ENCODE peak calls at places on chromosomes 13 and 19, in four cellular contexts. M, N, L and Q are unnamed samples.

GRCh38 chr13:110616103-110617101 is 1.1 kb downstream of the NAXD start:
- DNase-seq in M (no peak), N (peak), L (no peak), Q (peak)

GRCh38 chr13:79386125-79386822 is 19.8 kb downstream of the RBM26 start:
- DNase-seq in M (no peak), N (no peak), L (no peak), Q (no peak)

GRCh38 chr19:33290082-33290815 is 12.1 kb downstream of the CEBPA start:
- DNase-seq in L (no peak), N (no peak), M (no peak), Q (no peak)

GRCh38 chr13:24870380-24870760 is 106.4 kb downstream of the RNF17 start:
- DNase-seq in N (no peak), M (no peak), L (no peak), Q (no peak)

GRCh38 chr13:113922412-113923118 is 51.3 kb downstream of the C13orf46 start:
- DNase-seq in M (no peak), N (no peak), L (no peak), Q (no peak)

GRCh38 chr19:35901854-35902661 is at the start of gene HCST:
- DNase-seq in N (no peak), M (no peak), L (no peak), Q (no peak)

GRCh38 chr19:31674503-31675186 is 325.4 kb upstream of the TSHZ3 start:
- DNase-seq in M (no peak), N (no peak), L (no peak), Q (no peak)

GRCh38 chr13:79062291-79062690 is 343.8 kb downstream of the RBM26 start:
- DNase-seq in M (no peak), L (no peak), N (no peak), Q (no peak)

GRCh38 chr19:57769345-57770131 is at the start of gene ZNF586:
- DNase-seq in N (peak), L (peak), M (peak), Q (peak)

GRCh38 chr13:36157475-36157874 is 26.3 kb upstream of the DCLK1 start:
- DNase-seq in M (no peak), N (peak), L (no peak), Q (no peak)

GRCh38 chr19:15432018-15432494 is 13.3 kb upstream of the AKAP8L start:
- DNase-seq in L (no peak), M (no peak), N (no peak), Q (no peak)

GRCh38 chr13:110546933-110547332 is 14.6 kb downstream of the RAB20 start:
- DNase-seq in M (peak), L (no peak), N (no peak), Q (no peak)

GRCh38 chr13:98549006-98549727 is 27.7 kb downstream of the STK24 start:
- DNase-seq in L (peak), N (no peak), M (peak), Q (no peak)

GRCh38 chr19:50324331-50324730 is 4.8 kb downstream of the KCNC3 start:
- DNase-seq in N (no peak), L (no peak), M (no peak), Q (no peak)

GRCh38 chr13:77749481-77749880 is 52.0 kb downstream of the SLAIN1 start:
- DNase-seq in L (no peak), N (no peak), M (no peak), Q (no peak)

GRCh38 chr13:106612688-106613087 is 44.8 kb upstream of the ARGLU1 start:
- DNase-seq in L (no peak), N (no peak), M (no peak), Q (no peak)

GRCh38 chr19:18418725-18419194 is 438 bp upstream of the SSBP4 start:
- DNase-seq in L (no peak), M (no peak), N (no peak), Q (peak)

GRCh38 chr13:48647625-48648024 is 6.1 kb upstream of the CYSLTR2 start:
- DNase-seq in N (no peak), M (no peak), L (no peak), Q (no peak)

GRCh38 chr13:26706381-26706780 is 54.2 kb downstream of the GPR12 start:
- DNase-seq in M (no peak), N (no peak), L (no peak), Q (no peak)

GRCh38 chr13:45658586-45659235 is 43.2 kb upstream of the ERICH6B start:
- DNase-seq in L (no peak), N (no peak), M (peak), Q (no peak)

GRCh38 chr13:29953542-29953941 is 103.1 kb upstream of the UBL3 start:
- DNase-seq in N (no peak), L (no peak), M (no peak), Q (no peak)

GRCh38 chr13:73107970-73108369 is 49.2 kb downstream of the KLF5 start:
- DNase-seq in L (no peak), N (no peak), M (no peak), Q (no peak)

GRCh38 chr13:48210178-48210577 is 22.8 kb upstream of the ITM2B start:
- DNase-seq in N (no peak), L (peak), M (peak), Q (no peak)

GRCh38 chr13:109330941-109331340 is 455.4 kb downstream of the IRS2 start:
- DNase-seq in N (no peak), M (no peak), L (no peak), Q (no peak)

GRCh38 chr13:102261809-102262208 is 140.0 kb downstream of the FGF14 start:
- DNase-seq in M (no peak), N (no peak), L (no peak), Q (no peak)

GRCh38 chr13:23418776-23419683 is 14.5 kb downstream of the SACS start:
- DNase-seq in L (no peak), N (no peak), M (no peak), Q (no peak)

GRCh38 chr13:78121001-78121400 is 202.4 kb upstream of the EDNRB start:
- DNase-seq in L (no peak), N (no peak), M (no peak), Q (no peak)